ENCODE peak calls at places on chromosomes 16 and 17, in four cellular contexts. S, H, E and G are unnamed samples.

GRCh38 chr16:81384006-81384405 is 60.6 kb upstream of the CMIP start:
- DNase-seq in S (no peak), E (peak; percentile 12), H (no peak), G (peak; percentile 30)

GRCh38 chr16:30977502-30977901 is 7.5 kb upstream of the HSD3B7 start:
- DNase-seq in H (peak; percentile 71), E (no peak), S (peak; percentile 86), G (peak; percentile 48)

GRCh38 chr17:1627987-1628855 is at the start of gene SLC43A2:
- DNase-seq in S (peak; percentile 91), H (peak; percentile 94), E (peak; percentile 70), G (peak; percentile 93)

GRCh38 chr16:746637-747036 is 5.8 kb upstream of the CIAO3 start:
- DNase-seq in S (no peak), E (no peak), H (no peak), G (no peak)

GRCh38 chr17:27635275-27635823 is 4.4 kb downstream of the LGALS9 start:
- DNase-seq in H (no peak), S (no peak), E (no peak), G (no peak)

GRCh38 chr16:22771551-22771950 is 42.4 kb upstream of the HS3ST2 start:
- DNase-seq in H (no peak), S (no peak), E (no peak), G (peak; percentile 65)

GRCh38 chr17:38442548-38442947 is 14.3 kb downstream of the ARHGAP23 start:
- DNase-seq in H (no peak), S (no peak), E (no peak), G (no peak)

GRCh38 chr17:77471984-77472836 is 331.4 kb downstream of the SEC14L1 start:
- DNase-seq in E (peak; percentile 64), H (peak; percentile 83), S (no peak), G (peak; percentile 86)

GRCh38 chr17:4436846-4437245 is 3.1 kb downstream of the SPNS3 start:
- DNase-seq in E (no peak), H (no peak), S (no peak), G (no peak)

GRCh38 chr17:228223-228615 is 46.8 kb upstream of the DOC2B start:
- DNase-seq in S (no peak), H (no peak), E (no peak), G (no peak)

GRCh38 chr16:85829266-85829665 is 29.8 kb downstream of the COX4I1 start:
- DNase-seq in E (no peak), S (no peak), H (no peak), G (no peak)

GRCh38 chr17:47305302-47305923 is 18.3 kb upstream of the EFCAB13 start:
- DNase-seq in E (peak; percentile 93), S (no peak), H (no peak), G (peak; percentile 71)

GRCh38 chr16:29680180-29680598 is 1.2 kb downstream of the QPRT start:
- DNase-seq in S (no peak), E (no peak), H (no peak), G (peak; percentile 77)

GRCh38 chr16:53995378-53995777 is 291.2 kb downstream of the IRX3 start:
- DNase-seq in E (no peak), H (no peak), S (no peak), G (no peak)

GRCh38 chr16:75252946-75253911 is 1.8 kb upstream of the BCAR1 start:
- DNase-seq in E (peak; percentile 74), S (peak; percentile 80), H (peak; percentile 96), G (peak; percentile 99)

GRCh38 chr17:68910256-68910705 is 44.9 kb downstream of the ABCA8 start:
- DNase-seq in S (no peak), E (peak; percentile 4), H (no peak), G (peak; percentile 17)

GRCh38 chr16:17602678-17603077 is 131.9 kb upstream of the XYLT1 start:
- DNase-seq in S (no peak), H (no peak), E (no peak), G (no peak)

GRCh38 chr16:8505327-8505991 is 84.9 kb downstream of the TMEM114 start:
- DNase-seq in E (no peak), S (no peak), H (no peak), G (peak; percentile 43)

GRCh38 chr17:81486174-81486810 is 26.3 kb downstream of the ACTG1 start:
- DNase-seq in H (no peak), S (no peak), E (no peak), G (no peak)

GRCh38 chr16:2388875-2389433 is 40.3 kb upstream of the CCNF start:
- DNase-seq in E (peak; percentile 82), S (no peak), H (no peak), G (no peak)

GRCh38 chr16:66950437-66950836 is 10.6 kb upstream of the CES3 start:
- DNase-seq in H (no peak), E (no peak), S (no peak), G (no peak)

GRCh38 chr17:77478281-77478680 is 337.5 kb downstream of the SEC14L1 start:
- DNase-seq in E (no peak), S (no peak), H (no peak), G (no peak)

GRCh38 chr17:57744195-57745170 is 616 bp downstream of the CCDC182 start:
- DNase-seq in E (no peak), S (no peak), H (no peak), G (no peak)

GRCh38 chr16:81495321-81496234 is 51.0 kb downstream of the CMIP start:
- DNase-seq in H (no peak), S (no peak), E (no peak), G (no peak)

GRCh38 chr16:2039286-2040030 is 8.2 kb downstream of the NTHL1 start:
- DNase-seq in S (no peak), H (no peak), E (peak; percentile 93), G (no peak)

GRCh38 chr17:78381601-78382168 is 3.2 kb downstream of the PGS1 start:
- DNase-seq in S (no peak), E (no peak), H (peak; percentile 60), G (peak; percentile 88)

GRCh38 chr16:11955713-11956123 is 9.3 kb upstream of the TNFRSF17 start:
- DNase-seq in H (no peak), E (peak; percentile 98), S (no peak), G (peak; percentile 34)

GRCh38 chr17:16215965-16216316 is 607 bp upstream of the NCOR1 start:
- DNase-seq in S (no peak), E (no peak), H (peak; percentile 81), G (no peak)

GRCh38 chr16:8346291-8346690 is 244.0 kb downstream of the TMEM114 start:
- DNase-seq in S (peak; percentile 47), E (no peak), H (no peak), G (peak; percentile 46)

GRCh38 chr17:38911081-38911730 is 14.2 kb upstream of the LASP1NB start:
- DNase-seq in S (no peak), E (no peak), H (peak; percentile 23), G (no peak)

DNA sequence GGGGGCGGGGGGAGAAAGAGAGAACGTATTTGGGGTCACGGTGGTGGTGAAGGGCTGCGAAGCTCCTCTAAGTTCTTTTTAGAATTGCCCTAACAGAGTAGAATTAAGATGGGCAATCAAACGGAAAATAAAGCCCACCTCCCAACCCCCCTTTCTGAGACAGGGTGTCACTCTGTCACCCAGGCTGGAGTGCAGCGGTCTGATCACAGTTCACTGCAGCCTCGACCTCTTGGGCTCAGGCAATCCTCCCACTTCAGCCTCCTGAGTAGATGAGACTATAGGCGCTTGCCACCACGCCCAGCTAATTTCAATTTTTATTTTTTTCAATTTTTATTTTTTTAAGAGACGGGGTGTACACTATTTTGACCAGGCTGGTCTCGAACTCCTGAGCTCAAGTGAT is 710 bp upstream of the CAVIN1 start:
- DNase-seq in S (no peak), H (no peak), E (no peak), G (no peak)
- H4K5ac ChIP-seq in S (no peak overlapping the region), H (no peak overlapping the region), E (peak overlapping the region; percentile 86), G (no peak overlapping the region)

GRCh38 chr17:28842282-28843012 is at the start of gene FAM222B:
- DNase-seq in H (peak; percentile 96), S (peak; percentile 92), E (peak; percentile 76), G (peak; percentile 94)

GRCh38 chr17:28839221-28839620 is 3.4 kb downstream of the FAM222B start:
- DNase-seq in E (no peak), S (no peak), H (no peak), G (no peak)

GRCh38 chr17:28846231-28846630 is 3.6 kb upstream of the FAM222B start:
- DNase-seq in H (no peak), S (no peak), E (no peak), G (no peak)

GRCh38 chr17:28843810-28844137 is 1.2 kb upstream of the FAM222B start:
- DNase-seq in E (no peak), S (no peak), H (no peak), G (no peak)

DNA sequence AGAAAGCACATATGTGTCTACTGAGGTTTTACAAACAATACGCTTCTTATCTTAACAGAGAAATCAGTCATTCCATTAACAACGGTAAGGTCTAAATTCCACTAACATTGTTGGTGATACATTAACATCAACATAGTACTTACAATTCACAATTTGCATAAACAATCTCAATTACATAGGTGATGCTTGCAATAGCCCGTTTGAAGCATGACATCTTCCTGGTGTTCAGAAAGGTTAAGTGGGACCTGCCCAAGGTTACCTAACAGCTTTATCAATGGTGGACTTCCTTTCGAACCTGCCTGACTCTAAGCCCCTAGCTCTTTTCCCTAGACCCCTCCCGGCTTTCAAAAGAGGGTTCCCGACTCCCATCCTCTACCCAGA is 699 bp downstream of the FAM222B start:
- DNase-seq in E (no peak), H (no peak), S (no peak), G (no peak)
- H4K5ac ChIP-seq in E (no peak overlapping the region), H (no peak overlapping the region), S (no peak overlapping the region), G (no peak overlapping the region)

GRCh38 chr16:65728172-65728571 is 606.3 kb upstream of the CDH11 start:
- DNase-seq in E (no peak), S (no peak), H (peak; percentile 49), G (peak; percentile 86)
- H4K5ac ChIP-seq in E (no peak overlapping the region), S (no peak overlapping the region), H (no peak overlapping the region), G (no peak overlapping the region)

GRCh38 chr16:89312194-89312593 is 94.7 kb downstream of the ZNF778 start:
- DNase-seq in H (no peak), S (no peak), E (no peak), G (no peak)
- H4K5ac ChIP-seq in H (no peak overlapping the region), S (no peak overlapping the region), E (no peak overlapping the region), G (no peak overlapping the region)

GRCh38 chr17:6749519-6749918 is 6.3 kb upstream of the XAF1 start:
- DNase-seq in E (no peak), S (no peak), H (no peak), G (no peak)
- H4K5ac ChIP-seq in E (no peak overlapping the region), S (no peak overlapping the region), H (no peak overlapping the region), G (no peak overlapping the region)

GRCh38 chr17:33689725-33690124 is 396.6 kb upstream of the ASIC2 start:
- DNase-seq in S (no peak), E (no peak), H (no peak), G (no peak)
- H4K5ac ChIP-seq in S (no peak overlapping the region), E (no peak overlapping the region), H (no peak overlapping the region), G (no peak overlapping the region)

GRCh38 chr17:43464046-43464445 is 19.7 kb upstream of the DHX8 start:
- DNase-seq in H (no peak), S (no peak), E (no peak), G (no peak)

GRCh38 chr17:43467981-43468541 is 15.7 kb upstream of the DHX8 start:
- DNase-seq in H (no peak), S (no peak), E (peak; percentile 85), G (no peak)

GRCh38 chr17:43461185-43461584 is 22.6 kb upstream of the DHX8 start:
- DNase-seq in H (no peak), S (no peak), E (no peak), G (no peak)

GRCh38 chr17:43468746-43469544 is 14.8 kb upstream of the DHX8 start:
- DNase-seq in E (peak; percentile 92), S (no peak), H (no peak), G (peak; percentile 52)

GRCh38 chr17:43465049-43465448 is 18.7 kb upstream of the DHX8 start:
- DNase-seq in E (no peak), H (no peak), S (no peak), G (peak; percentile 81)
- H4K5ac ChIP-seq in E (no peak overlapping the region), H (no peak overlapping the region), S (no peak overlapping the region), G (no peak overlapping the region)